ENCODE peak calls at places on chromosomes 5 and 9, in eight cellular contexts. Y, P, J, K, G, X, N and D are unnamed samples.

GRCh38 chr5:116402235-116402634 is 172.4 kb downstream of the SEMA6A start:
- DNase-seq in Y (no peak), P (no peak), J (no peak), K (no peak), G (no peak), X (no peak), N (no peak), D (no peak)

GRCh38 chr5:147442134-147442726 is 67.6 kb downstream of the DPYSL3 start:
- DNase-seq in Y (no peak), P (no peak), J (no peak), K (peak), G (no peak), X (peak), N (no peak), D (no peak)

GRCh38 chr5:7667216-7667767 is 183.6 kb downstream of the CFAP90 start:
- DNase-seq in Y (no peak), P (no peak), J (no peak), K (no peak), G (no peak), X (no peak), N (no peak), D (no peak)

GRCh38 chr9:128933731-128934130 is 12.9 kb downstream of the PHYHD1 start:
- DNase-seq in Y (no peak), P (no peak), J (no peak), K (no peak), G (no peak), X (no peak), N (no peak), D (no peak)

GRCh38 chr9:100852088-100852487 is 176.4 kb upstream of the PLPPR1 start:
- DNase-seq in Y (no peak), P (no peak), J (no peak), K (no peak), G (no peak), X (no peak), N (no peak), D (no peak)

GRCh38 chr5:153490124-153491085 is at the start of gene GRIA1:
- DNase-seq in Y (no peak), P (no peak), J (no peak), K (no peak), G (no peak), X (no peak), N (no peak), D (no peak)

GRCh38 chr5:115471674-115472073 is 72.9 kb downstream of the FEM1C start:
- DNase-seq in Y (no peak), P (no peak), J (no peak), K (peak), G (no peak), X (peak), N (peak), D (no peak)

GRCh38 chr5:6659941-6660684 is 26.9 kb downstream of the SRD5A1 start:
- DNase-seq in Y (no peak), P (no peak), J (no peak), K (no peak), G (no peak), X (no peak), N (no peak), D (no peak)

GRCh38 chr5:81425569-81425968 is 31.6 kb upstream of the ACOT12 start:
- DNase-seq in Y (no peak), P (no peak), J (no peak), K (peak), G (peak), X (peak), N (no peak), D (no peak)

GRCh38 chr5:143683459-143683858 is 128.5 kb upstream of the HMHB1 start:
- DNase-seq in Y (no peak), P (no peak), J (no peak), K (no peak), G (no peak), X (no peak), N (no peak), D (no peak)

GRCh38 chr5:8912106-8912505 is 633.8 kb downstream of the SEMA5A start:
- DNase-seq in Y (no peak), P (no peak), J (no peak), K (no peak), G (no peak), X (no peak), N (no peak), D (no peak)

GRCh38 chr5:148684528-148684927 is 30.2 kb upstream of the HTR4 start:
- DNase-seq in Y (no peak), P (no peak), J (no peak), K (no peak), G (no peak), X (peak), N (no peak), D (no peak)

GRCh38 chr5:1048861-1049838 is 40.5 kb downstream of the NKD2 start:
- DNase-seq in Y (no peak), P (peak), J (no peak), K (no peak), G (no peak), X (no peak), N (no peak), D (no peak)

GRCh38 chr5:143585970-143586369 is 182.5 kb upstream of the NR3C1 start:
- DNase-seq in Y (no peak), P (no peak), J (no peak), K (no peak), G (no peak), X (peak), N (no peak), D (no peak)

GRCh38 chr9:112664541-112664940 is 53.4 kb downstream of the INIP start:
- DNase-seq in Y (no peak), P (no peak), J (no peak), K (no peak), G (no peak), X (no peak), N (no peak), D (no peak)

GRCh38 chr5:4275232-4275631 is 679.6 kb downstream of the IRX1 start:
- DNase-seq in Y (no peak), P (no peak), J (no peak), K (no peak), G (no peak), X (no peak), N (no peak), D (no peak)

GRCh38 chr9:125189011-125189360 is 617 bp downstream of the PPP6C start:
- DNase-seq in Y (no peak), P (no peak), J (no peak), K (peak), G (no peak), X (no peak), N (no peak), D (peak)

GRCh38 chr5:34685485-34686197 is 29.5 kb downstream of the RAI14 start:
- DNase-seq in Y (no peak), P (no peak), J (no peak), K (no peak), G (no peak), X (peak), N (no peak), D (no peak)